ENCODE peak calls at places on chromosomes 13 and 19, in four cellular contexts. X, Z, D and V are unnamed samples.

GRCh38 chr13:71712988-71713653 is 153.9 kb downstream of the DACH1 start:
- DNase-seq in X (no peak), Z (no peak), D (peak; percentile 8), V (no peak)

GRCh38 chr13:39692650-39693438 is 37.4 kb downstream of the COG6 start:
- DNase-seq in X (no peak), Z (no peak), D (no peak), V (no peak)

GRCh38 chr13:111328111-111328802 is 7.8 kb downstream of the TEX29 start:
- DNase-seq in X (no peak), Z (no peak), D (no peak), V (no peak)

GRCh38 chr19:3034845-3035541 is 5.9 kb upstream of the TLE2 start:
- DNase-seq in X (peak; percentile 41), Z (peak; percentile 46), D (peak; percentile 35), V (no peak)

GRCh38 chr13:65236841-65237418 is 1993.2 kb downstream of the PCDH9 start:
- DNase-seq in X (no peak), Z (no peak), D (no peak), V (peak; percentile 48)

GRCh38 chr19:27793128-27793643 is 1419.8 kb downstream of the UQCRFS1 start:
- DNase-seq in X (no peak), Z (peak; percentile 85), D (peak; percentile 81), V (peak; percentile 83)

GRCh38 chr13:91375119-91375729 is 23.2 kb upstream of the GPC5 start:
- DNase-seq in X (no peak), Z (no peak), D (no peak), V (no peak)

GRCh38 chr13:41645313-41645712 is 188.0 kb downstream of the RGCC start:
- DNase-seq in X (no peak), Z (no peak), D (peak; percentile 72), V (no peak)

GRCh38 chr13:83940742-83941141 is 58.5 kb upstream of the SLITRK1 start:
- DNase-seq in X (no peak), Z (no peak), D (peak; percentile 93), V (no peak)

GRCh38 chr19:48518207-48518606 is 6.6 kb upstream of the LMTK3 start:
- DNase-seq in X (no peak), Z (no peak), D (no peak), V (no peak)

GRCh38 chr13:48653074-48654054 is at the start of gene CYSLTR2:
- DNase-seq in X (peak; percentile 86), Z (peak; percentile 2), D (no peak), V (no peak)

GRCh38 chr19:40147338-40147692 is 43.9 kb upstream of the MAP3K10 start:
- DNase-seq in X (no peak), Z (no peak), D (no peak), V (no peak)

GRCh38 chr19:55406869-55407624 is 541 bp downstream of the UBE2S start:
- DNase-seq in X (no peak), Z (no peak), D (no peak), V (no peak)

GRCh38 chr19:42531313-42531712 is 3.0 kb upstream of the CEACAM1 start:
- DNase-seq in X (no peak), Z (no peak), D (peak; percentile 90), V (peak; percentile 38)

GRCh38 chr19:57056972-57057371 is 62.8 kb upstream of the USP29 start:
- DNase-seq in X (no peak), Z (no peak), D (no peak), V (no peak)

GRCh38 chr19:13881231-13881691 is 4.3 kb downstream of the NANOS3 start:
- DNase-seq in X (no peak), Z (no peak), D (no peak), V (no peak)

GRCh38 chr13:79541426-79542049 is 60.6 kb downstream of the NDFIP2 start:
- DNase-seq in X (peak; percentile 57), Z (no peak), D (peak; percentile 74), V (no peak)